ENCODE peak calls at places on chromosome 22, in four cellular contexts. V is HepG2, K is SK-N-SH, I is K562. A is an unnamed sample.

GRCh38 chr22:39349967-39350802 is at the start of gene SYNGR1:
- DNase-seq in V (no peak), K (peak), I (peak), A (no peak)

GRCh38 chr22:38724926-38725571 is 19.3 kb downstream of the GTPBP1 start:
- DNase-seq in V (peak), K (peak), I (peak), A (no peak)

GRCh38 chr22:44193537-44193896 is 12.8 kb downstream of the PARVG start:
- DNase-seq in V (no peak), K (no peak), I (no peak), A (no peak)

GRCh38 chr22:30116362-30117117 is 36.3 kb downstream of the HORMAD2 start:
- DNase-seq in V (peak), K (no peak), I (no peak), A (no peak)

GRCh38 chr22:22753526-22754267 is 109.3 kb downstream of the GGTLC2 start:
- DNase-seq in V (peak), K (peak), I (peak), A (no peak)

GRCh38 chr22:24430431-24431308 is 3.3 kb downstream of the ADORA2A start:
- DNase-seq in V (no peak), K (no peak), I (no peak), A (no peak)

GRCh38 chr22:31350410-31350863 is 4.3 kb upstream of the PATZ1 start:
- DNase-seq in V (peak), K (peak), I (peak), A (no peak)

GRCh38 chr22:22902247-22902962 is 14.8 kb downstream of the IGLL5 start:
- DNase-seq in V (no peak), K (no peak), I (peak), A (peak)

GRCh38 chr22:44369916-44370804 is 57.4 kb upstream of the SHISAL1 start:
- DNase-seq in V (no peak), K (peak), I (no peak), A (no peak)

GRCh38 chr22:21587803-21588611 is 20.5 kb downstream of the UBE2L3 start:
- DNase-seq in V (no peak), K (no peak), I (peak), A (peak)

DNA sequence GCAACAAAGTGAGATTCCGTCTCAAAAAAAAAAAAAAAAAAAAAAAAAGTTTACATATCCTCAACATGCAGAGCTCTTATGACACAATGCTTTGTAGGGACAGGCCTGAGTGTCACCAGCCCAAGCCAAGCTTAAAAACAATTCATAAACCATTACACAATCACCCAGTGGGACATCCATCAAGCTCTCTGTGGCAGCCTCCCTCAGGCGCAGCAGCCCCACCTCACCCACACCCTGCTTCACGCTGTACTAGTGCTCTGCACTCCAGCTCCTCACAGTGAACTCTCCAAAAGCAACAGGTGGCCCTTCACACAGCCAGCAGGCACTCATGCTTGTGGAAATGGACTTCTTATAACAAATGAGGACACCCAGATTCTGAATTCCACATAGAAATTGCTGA is 3.5 kb upstream of the FOXRED2 start:
- DNase-seq in V (no peak), K (no peak), I (no peak), A (no peak)
- TF ChIP-seq JUND in V (no peak), K (no peak), I (no peak), A (no peak)

GRCh38 chr22:28155808-28156207 is 236.8 kb upstream of the PITPNB start:
- DNase-seq in V (no peak), K (no peak), I (no peak), A (no peak)

GRCh38 chr22:28151241-28151640 is 232.2 kb upstream of the PITPNB start:
- DNase-seq in V (peak), K (no peak), I (no peak), A (no peak)

GRCh38 chr22:28148816-28149465 is 229.9 kb upstream of the PITPNB start:
- DNase-seq in V (no peak), K (no peak), I (no peak), A (no peak)

GRCh38 chr22:28154856-28155255 is 235.8 kb upstream of the PITPNB start:
- DNase-seq in V (no peak), K (no peak), I (no peak), A (no peak)
- TF ChIP-seq FOXM1 in V (no peak), K (no peak), I (no peak), A (no peak)

DNA sequence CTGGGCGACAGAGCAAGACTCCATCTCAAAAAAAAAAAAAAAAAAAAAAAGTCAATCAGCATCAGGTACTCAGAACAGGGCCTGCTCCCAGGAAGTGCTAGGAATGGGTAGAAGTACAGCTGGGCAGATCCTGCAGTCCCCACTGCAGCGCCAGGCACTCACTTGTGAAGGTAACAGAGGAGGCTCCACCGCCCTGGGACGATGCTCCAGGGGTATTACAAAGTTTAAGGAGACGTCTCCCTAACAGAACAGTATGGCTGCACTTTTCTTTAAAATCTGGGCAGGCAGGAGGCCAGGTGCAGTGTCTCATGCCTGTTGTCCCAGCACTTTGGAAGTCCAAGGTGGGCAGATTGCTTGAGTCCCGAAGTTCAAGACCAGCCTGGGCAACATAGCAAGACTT is 1449.0 kb downstream of the BRD1 start:
- DNase-seq in V (no peak), K (no peak), I (no peak), A (no peak)
- TF ChIP-seq JUND in V (no peak), K (no peak), I (no peak), A (no peak)

DNA sequence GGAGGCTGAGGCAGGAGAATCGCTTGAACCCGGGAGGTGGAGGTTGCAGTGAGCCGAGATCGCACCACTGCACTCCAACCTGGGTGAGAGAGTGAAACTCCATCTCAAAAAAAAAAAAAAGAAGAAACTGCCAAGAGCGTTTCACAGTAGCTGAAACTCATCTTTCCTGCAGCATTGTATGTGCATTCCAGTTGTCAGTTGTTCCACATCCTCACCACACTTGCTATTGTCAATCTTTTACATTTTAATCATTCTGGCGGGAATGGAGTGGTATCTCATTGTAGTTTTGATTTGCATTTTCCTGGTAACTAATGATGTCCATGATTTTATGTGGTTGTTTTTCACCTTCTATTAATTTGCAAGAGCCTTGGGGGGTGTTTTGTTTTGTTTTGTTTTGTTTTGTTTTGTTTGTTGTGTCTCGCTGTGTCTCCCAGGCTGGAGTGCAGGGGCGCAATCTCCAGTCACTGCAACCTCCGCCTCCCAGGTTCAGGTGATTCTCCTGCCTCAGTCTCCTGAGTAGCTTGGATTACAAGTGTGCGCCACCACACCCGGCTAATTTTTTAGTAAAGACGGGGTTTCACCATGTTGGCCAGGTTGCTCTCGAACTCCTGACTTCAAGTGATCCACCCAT is 8.1 kb upstream of the GNB1L start:
- DNase-seq in V (no peak), K (no peak), I (no peak), A (no peak)
- TF ChIP-seq FOXM1 in V (no peak), K (no peak), I (no peak), A (no peak)

GRCh38 chr22:36281726-36282077 is 28.8 kb downstream of the APOL1 start:
- DNase-seq in V (no peak), K (no peak), I (no peak), A (no peak)
- TF ChIP-seq JUND in V (no peak), K (no peak), I (no peak), A (no peak)

GRCh38 chr22:26404851-26405357 is 24.2 kb upstream of the ASPHD2 start:
- DNase-seq in V (no peak), K (no peak), I (peak), A (no peak)

GRCh38 chr22:26414347-26414746 is 14.7 kb upstream of the ASPHD2 start:
- DNase-seq in V (no peak), K (no peak), I (no peak), A (no peak)

GRCh38 chr22:26410398-26410797 is 18.7 kb upstream of the ASPHD2 start:
- DNase-seq in V (no peak), K (no peak), I (no peak), A (no peak)

GRCh38 chr22:26406118-26406517 is 22.9 kb upstream of the ASPHD2 start:
- DNase-seq in V (no peak), K (no peak), I (no peak), A (no peak)

GRCh38 chr22:26409705-26410376 is 19.2 kb upstream of the ASPHD2 start:
- DNase-seq in V (no peak), K (no peak), I (no peak), A (no peak)
- TF ChIP-seq FOXM1 in V (no peak), K (no peak), I (no peak), A (no peak)

GRCh38 chr22:27662359-27663030 is 139.1 kb downstream of the MN1 start:
- DNase-seq in V (peak), K (peak), I (peak), A (no peak)
- TF ChIP-seq JUND in V (no peak), K (no peak), I (no peak), A (no peak)

A was measured in GM12878.